ENCODE peak calls at places on chromosomes 7 and 10, in seven cellular contexts. One of them, this sample, is unnamed.

GRCh38 chr7:2665359-2665791 is 22.6 kb upstream of the AMZ1 start:
- DNase-seq in lower lobe of right lung: no peak
- DNase-seq in EL: no peak
- DNase-seq in NCI-H69: peak
- DNase-seq in psoas muscle: no peak
- DNase-seq in cerebellar cortex: no peak
- DNase-seq in Kasumi-1: no peak
- DNase-seq in this sample: no peak

GRCh38 chr10:93062499-93063216 is 2.1 kb downstream of the CYP26C1 start:
- DNase-seq in lower lobe of right lung: peak
- DNase-seq in EL: peak
- DNase-seq in NCI-H69: no peak
- DNase-seq in psoas muscle: no peak
- DNase-seq in cerebellar cortex: no peak
- DNase-seq in Kasumi-1: no peak
- DNase-seq in this sample: no peak

GRCh38 chr10:75924309-75924920 is 493.0 kb downstream of the LRMDA start:
- DNase-seq in lower lobe of right lung: no peak
- DNase-seq in EL: no peak
- DNase-seq in NCI-H69: no peak
- DNase-seq in psoas muscle: no peak
- DNase-seq in cerebellar cortex: no peak
- DNase-seq in Kasumi-1: peak
- DNase-seq in this sample: no peak

GRCh38 chr10:122014652-122015248 is 25.8 kb downstream of the TACC2 start:
- DNase-seq in lower lobe of right lung: no peak
- DNase-seq in EL: no peak
- DNase-seq in NCI-H69: no peak
- DNase-seq in psoas muscle: no peak
- DNase-seq in cerebellar cortex: no peak
- DNase-seq in Kasumi-1: no peak
- DNase-seq in this sample: no peak

GRCh38 chr7:107007892-107008287 is 36.6 kb upstream of the PRKAR2B start:
- DNase-seq in lower lobe of right lung: no peak
- DNase-seq in EL: no peak
- DNase-seq in NCI-H69: no peak
- DNase-seq in psoas muscle: no peak
- DNase-seq in cerebellar cortex: no peak
- DNase-seq in Kasumi-1: no peak
- DNase-seq in this sample: no peak

GRCh38 chr10:89337493-89337892 is 9.7 kb downstream of the IFIT3 start:
- DNase-seq in lower lobe of right lung: no peak
- DNase-seq in EL: peak
- DNase-seq in NCI-H69: no peak
- DNase-seq in psoas muscle: no peak
- DNase-seq in cerebellar cortex: no peak
- DNase-seq in Kasumi-1: no peak
- DNase-seq in this sample: no peak

GRCh38 chr7:1662101-1662500 is 8.0 kb upstream of the ELFN1 start:
- DNase-seq in lower lobe of right lung: peak
- DNase-seq in EL: no peak
- DNase-seq in NCI-H69: no peak
- DNase-seq in psoas muscle: no peak
- DNase-seq in cerebellar cortex: no peak
- DNase-seq in Kasumi-1: no peak
- DNase-seq in this sample: no peak

GRCh38 chr7:110119883-110120581 is 970.9 kb upstream of the LRRN3 start:
- DNase-seq in lower lobe of right lung: no peak
- DNase-seq in EL: peak
- DNase-seq in NCI-H69: peak
- DNase-seq in psoas muscle: no peak
- DNase-seq in cerebellar cortex: no peak
- DNase-seq in Kasumi-1: no peak
- DNase-seq in this sample: no peak

GRCh38 chr10:15804109-15804508 is 56.2 kb downstream of the MINDY3 start:
- DNase-seq in lower lobe of right lung: no peak
- DNase-seq in EL: no peak
- DNase-seq in NCI-H69: no peak
- DNase-seq in psoas muscle: no peak
- DNase-seq in cerebellar cortex: no peak
- DNase-seq in Kasumi-1: no peak
- DNase-seq in this sample: no peak

GRCh38 chr10:110137142-110137545 is 70.3 kb upstream of the MXI1 start:
- DNase-seq in lower lobe of right lung: no peak
- DNase-seq in EL: peak
- DNase-seq in NCI-H69: peak
- DNase-seq in psoas muscle: no peak
- DNase-seq in cerebellar cortex: peak
- DNase-seq in Kasumi-1: peak
- DNase-seq in this sample: no peak

GRCh38 chr7:135537453-135537852 is 20.3 kb upstream of the NUP205 start:
- DNase-seq in lower lobe of right lung: no peak
- DNase-seq in EL: no peak
- DNase-seq in NCI-H69: no peak
- DNase-seq in psoas muscle: no peak
- DNase-seq in cerebellar cortex: no peak
- DNase-seq in Kasumi-1: no peak
- DNase-seq in this sample: no peak

This sample was measured in tibial artery.